ENCODE peak calls at places on chromosomes 1 and 21, in seven cellular contexts. H is heart right ventricle; D is activated CD8-positive, alpha-beta T cell treated with anti-CD3 and anti-CD28 coated beads for 36 hours; Q is transverse colon; E is MCF 10A; R is tibial nerve; U is activated B cell treated with CpG ODN at 0.5 μM for 24 hours. O is an unnamed sample.
A peak's percentile ranks its signal among the peaks of the same experiment; 100 is the strongest.

GRCh38 chr1:67347688-67348472 is 40.2 kb downstream of the IL12RB2 start:
- DNase-seq in H (peak; percentile 20), D (peak; percentile 40), Q (peak; percentile 12), E (peak; percentile 74), R (peak; percentile 22), U (no peak), O (no peak)

GRCh38 chr1:235468970-235469369 is 35.3 kb downstream of the B3GALNT2 start:
- DNase-seq in H (no peak), D (no peak), Q (no peak), E (peak; percentile 80), R (no peak), U (no peak), O (no peak)

GRCh38 chr1:241696815-241697639 is 44.9 kb downstream of the WDR64 start:
- DNase-seq in H (no peak), D (no peak), Q (no peak), E (no peak), R (no peak), U (no peak), O (no peak)

GRCh38 chr1:154943649-154944421 is 7.3 kb upstream of the PMVK start:
- DNase-seq in H (peak; percentile 34), D (peak; percentile 59), Q (peak; percentile 56), E (peak; percentile 66), R (no peak), U (no peak), O (no peak)

GRCh38 chr1:4055677-4055967 is 155.6 kb upstream of the C1orf174 start:
- DNase-seq in H (no peak), D (no peak), Q (no peak), E (no peak), R (no peak), U (no peak), O (no peak)

GRCh38 chr1:172657586-172657985 is 1.3 kb upstream of the FASLG start:
- DNase-seq in H (peak; percentile 35), D (no peak), Q (no peak), E (no peak), R (no peak), U (no peak), O (no peak)

GRCh38 chr1:208089971-208090755 is 154.0 kb downstream of the PLXNA2 start:
- DNase-seq in H (peak; percentile 48), D (no peak), Q (no peak), E (peak; percentile 84), R (no peak), U (no peak), O (no peak)

GRCh38 chr1:181501612-181502011 is 18.3 kb downstream of the CACNA1E start:
- DNase-seq in H (no peak), D (no peak), Q (no peak), E (no peak), R (no peak), U (no peak), O (no peak)

GRCh38 chr1:219837274-219837993 is 90.9 kb downstream of the SLC30A10 start:
- DNase-seq in H (no peak), D (peak; percentile 2), Q (no peak), E (peak; percentile 85), R (no peak), U (no peak), O (no peak)

GRCh38 chr1:182249201-182249676 is 142.4 kb downstream of the GLUL start:
- DNase-seq in H (no peak), D (peak; percentile 44), Q (peak; percentile 88), E (no peak), R (no peak), U (no peak), O (no peak)

GRCh38 chr1:116288201-116288598 is 84.8 kb upstream of the ATP1A1 start:
- DNase-seq in H (no peak), D (no peak), Q (no peak), E (no peak), R (no peak), U (no peak), O (no peak)

GRCh38 chr1:219931033-219931432 is 2.7 kb upstream of the SLC30A10 start:
- DNase-seq in H (no peak), D (no peak), Q (no peak), E (no peak), R (no peak), U (no peak), O (no peak)

GRCh38 chr1:233098255-233098580 is 147.8 kb downstream of the NTPCR start:
- DNase-seq in H (no peak), D (no peak), Q (no peak), E (no peak), R (no peak), U (no peak), O (no peak)

GRCh38 chr1:171844381-171844780 is 3.1 kb downstream of the DNM3 start:
- DNase-seq in H (no peak), D (no peak), Q (no peak), E (no peak), R (no peak), U (no peak), O (no peak)

GRCh38 chr1:31725777-31726535 is 22.1 kb upstream of the COL16A1 start:
- DNase-seq in H (no peak), D (no peak), Q (peak; percentile 66), E (no peak), R (no peak), U (no peak), O (no peak)

GRCh38 chr21:46203203-46203600 is 18.9 kb upstream of the SPATC1L start:
- DNase-seq in H (no peak), D (no peak), Q (peak; percentile 0), E (no peak), R (no peak), U (no peak), O (no peak)

GRCh38 chr1:1043921-1044320 is 24.0 kb downstream of the AGRN start:
- DNase-seq in H (no peak), D (no peak), Q (no peak), E (no peak), R (no peak), U (no peak), O (no peak)

GRCh38 chr1:63835075-63835633 is 61.3 kb downstream of the ROR1 start:
- DNase-seq in H (no peak), D (no peak), Q (no peak), E (peak; percentile 43), R (no peak), U (no peak), O (no peak)

GRCh38 chr1:2127181-2128145 is 67.1 kb downstream of the FAAP20 start:
- DNase-seq in H (peak; percentile 57), D (no peak), Q (no peak), E (no peak), R (no peak), U (no peak), O (no peak)

GRCh38 chr1:112665857-112666256 is 8.6 kb upstream of the MOV10 start:
- DNase-seq in H (no peak), D (no peak), Q (no peak), E (no peak), R (no peak), U (no peak), O (no peak)

GRCh38 chr21:44571296-44571695 is 2.2 kb upstream of the KRTAP10-4 start:
- DNase-seq in H (no peak), D (no peak), Q (no peak), E (no peak), R (no peak), U (no peak), O (no peak)

GRCh38 chr1:161915051-161915503 is 108.6 kb downstream of the OLFML2B start:
- DNase-seq in H (no peak), D (peak; percentile 78), Q (no peak), E (no peak), R (no peak), U (no peak), O (no peak)

GRCh38 chr1:150072959-150073358 is 5.4 kb downstream of the VPS45 start:
- DNase-seq in H (no peak), D (no peak), Q (no peak), E (peak; percentile 27), R (no peak), U (no peak), O (no peak)
- TF ChIP-seq CTCF in H (peak; percentile 56), D (peak; percentile 62), Q (peak; percentile 24), E (peak; percentile 61), R (peak; percentile 48), U (no peak), O (peak; percentile 59)

GRCh38 chr1:39507230-39507928 is 15.9 kb downstream of the BMP8A start:
- DNase-seq in H (no peak), D (no peak), Q (no peak), E (no peak), R (no peak), U (no peak), O (no peak)
- TF ChIP-seq CTCF in H (peak; percentile 25), D (no peak), Q (no peak), E (no peak), R (no peak), U (no peak), O (no peak)

GRCh38 chr1:53061859-53062714 is at the start of gene PODN:
- DNase-seq in H (peak; percentile 59), D (peak; percentile 26), Q (no peak), E (no peak), R (peak; percentile 60), U (no peak), O (peak; percentile 18)

GRCh38 chr1:53060580-53060979 is 1.4 kb upstream of the PODN start:
- DNase-seq in H (no peak), D (no peak), Q (no peak), E (no peak), R (no peak), U (no peak), O (no peak)

GRCh38 chr1:53063744-53064515 is 1.9 kb downstream of the PODN start:
- DNase-seq in H (no peak), D (no peak), Q (no peak), E (no peak), R (no peak), U (no peak), O (no peak)

GRCh38 chr1:53061123-53061858 is 722 bp upstream of the PODN start:
- DNase-seq in H (peak; percentile 63), D (no peak), Q (no peak), E (no peak), R (peak; percentile 87), U (no peak), O (no peak)

GRCh38 chr1:53062731-53063591 is 948 bp downstream of the PODN start:
- DNase-seq in H (peak; percentile 26), D (no peak), Q (no peak), E (no peak), R (no peak), U (no peak), O (no peak)
- TF ChIP-seq CTCF in H (peak; percentile 7), D (no peak), Q (no peak), E (no peak), R (no peak), U (no peak), O (no peak)

DNA sequence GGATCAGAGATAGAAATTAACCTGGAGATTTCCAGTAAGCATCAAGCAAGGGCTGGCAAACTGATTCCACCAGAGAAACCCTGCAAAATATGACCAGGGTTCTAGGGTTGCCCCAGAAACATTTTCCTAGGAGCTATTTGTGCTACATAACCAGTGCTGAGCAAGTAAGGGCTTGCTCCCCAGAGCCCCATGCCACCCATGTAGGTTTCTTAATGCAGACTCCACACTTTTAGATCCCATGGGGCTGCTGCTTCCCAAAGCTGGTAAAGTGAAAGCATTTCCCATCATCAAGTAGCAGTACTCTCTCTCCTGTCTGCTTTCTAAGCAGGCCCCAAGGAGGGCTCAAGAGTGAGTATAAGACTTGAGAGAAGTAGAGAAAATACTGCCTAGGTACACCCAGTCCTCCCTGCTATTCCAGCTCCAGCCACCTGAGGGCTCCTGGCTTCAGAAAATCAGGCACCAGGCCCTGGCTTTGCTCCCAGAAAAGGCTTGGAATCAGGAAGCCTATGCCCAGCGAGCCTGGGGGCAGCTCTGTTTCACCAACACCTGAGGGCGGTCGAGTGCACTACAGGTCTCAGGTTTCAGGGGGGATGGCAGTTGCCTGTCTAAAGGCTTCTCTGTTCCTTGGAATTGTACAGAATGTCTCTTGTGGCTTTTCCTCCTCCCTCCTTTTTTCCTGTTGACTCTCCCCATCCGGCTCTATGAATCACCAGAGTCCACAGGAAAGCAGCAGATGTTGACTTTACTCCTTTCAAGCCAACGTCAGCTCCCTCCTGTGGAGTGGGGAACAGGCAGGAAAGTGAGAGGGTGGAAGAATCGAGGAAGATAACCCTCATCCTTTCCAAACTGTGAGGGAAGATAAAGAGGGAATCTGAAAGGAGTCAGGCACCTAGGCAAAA is 6.2 kb upstream of the ANKRD35 start:
- DNase-seq in H (peak; percentile 87), D (peak; percentile 77), Q (peak; percentile 94), E (peak; percentile 100), R (peak; percentile 96), U (peak; percentile 35), O (peak; percentile 35)
- TF ChIP-seq CTCF in H (peak; percentile 97), D (peak; percentile 86), Q (peak; percentile 93), E (peak; percentile 98), R (peak; percentile 97), U (no peak), O (peak; percentile 72)